ENCODE peak calls at places on chromosomes 11 and 22, in eight cellular contexts. One of them, this sample, is unnamed.

GRCh38 chr11:28969832-28970231 is 861.6 kb downstream of the METTL15 start:
- DNase-seq in PC-9: no peak
- DNase-seq in AG04450: no peak
- DNase-seq in IMR-90: no peak
- DNase-seq in right lobe of liver: no peak
- DNase-seq in naive thymus-derived CD4-positive, alpha-beta T cell: no peak
- DNase-seq in upper lobe of right lung: no peak
- DNase-seq in fibroblast of lung: no peak
- DNase-seq in this sample: no peak

GRCh38 chr11:14768789-14769188 is 123.2 kb downstream of the CYP2R1 start:
- DNase-seq in right lobe of liver: no peak
- DNase-seq in naive thymus-derived CD4-positive, alpha-beta T cell: no peak
- DNase-seq in upper lobe of right lung: no peak
- DNase-seq in PC-9: no peak
- DNase-seq in IMR-90: no peak
- DNase-seq in AG04450: no peak
- DNase-seq in fibroblast of lung: no peak
- DNase-seq in this sample: no peak

GRCh38 chr11:130522284-130522961 is 74.0 kb downstream of the ADAMTS15 start:
- DNase-seq in PC-9: peak; percentile 51
- DNase-seq in upper lobe of right lung: peak; percentile 88
- DNase-seq in AG04450: peak; percentile 84
- DNase-seq in naive thymus-derived CD4-positive, alpha-beta T cell: no peak
- DNase-seq in fibroblast of lung: peak; percentile 95
- DNase-seq in IMR-90: peak; percentile 97
- DNase-seq in right lobe of liver: peak; percentile 59
- DNase-seq in this sample: no peak

GRCh38 chr22:34645375-34645774 is 420.6 kb upstream of the ISX start:
- DNase-seq in naive thymus-derived CD4-positive, alpha-beta T cell: no peak
- DNase-seq in upper lobe of right lung: no peak
- DNase-seq in fibroblast of lung: no peak
- DNase-seq in PC-9: no peak
- DNase-seq in right lobe of liver: no peak
- DNase-seq in IMR-90: no peak
- DNase-seq in AG04450: no peak
- DNase-seq in this sample: no peak

GRCh38 chr11:36385121-36385530 is 89.0 kb downstream of the PRR5L start:
- DNase-seq in naive thymus-derived CD4-positive, alpha-beta T cell: no peak
- DNase-seq in IMR-90: peak; percentile 92
- DNase-seq in PC-9: no peak
- DNase-seq in fibroblast of lung: peak; percentile 97
- DNase-seq in right lobe of liver: no peak
- DNase-seq in AG04450: peak; percentile 72
- DNase-seq in upper lobe of right lung: no peak
- DNase-seq in this sample: no peak

GRCh38 chr11:119305556-119306372 is 11.2 kb downstream of the MCAM start:
- DNase-seq in AG04450: no peak
- DNase-seq in naive thymus-derived CD4-positive, alpha-beta T cell: no peak
- DNase-seq in IMR-90: no peak
- DNase-seq in PC-9: no peak
- DNase-seq in upper lobe of right lung: no peak
- DNase-seq in fibroblast of lung: no peak
- DNase-seq in right lobe of liver: no peak
- DNase-seq in this sample: no peak

GRCh38 chr11:133964946-133965632 is 8.3 kb upstream of the IGSF9B start:
- DNase-seq in fibroblast of lung: peak; percentile 61
- DNase-seq in right lobe of liver: no peak
- DNase-seq in PC-9: no peak
- DNase-seq in AG04450: no peak
- DNase-seq in upper lobe of right lung: no peak
- DNase-seq in IMR-90: no peak
- DNase-seq in naive thymus-derived CD4-positive, alpha-beta T cell: no peak
- DNase-seq in this sample: no peak

GRCh38 chr11:78022397-78023396 is at the start of gene KCTD14:
- DNase-seq in PC-9: peak; percentile 73
- DNase-seq in right lobe of liver: peak; percentile 73
- DNase-seq in AG04450: no peak
- DNase-seq in fibroblast of lung: no peak
- DNase-seq in IMR-90: no peak
- DNase-seq in naive thymus-derived CD4-positive, alpha-beta T cell: no peak
- DNase-seq in upper lobe of right lung: peak; percentile 84
- DNase-seq in this sample: no peak

DNA sequence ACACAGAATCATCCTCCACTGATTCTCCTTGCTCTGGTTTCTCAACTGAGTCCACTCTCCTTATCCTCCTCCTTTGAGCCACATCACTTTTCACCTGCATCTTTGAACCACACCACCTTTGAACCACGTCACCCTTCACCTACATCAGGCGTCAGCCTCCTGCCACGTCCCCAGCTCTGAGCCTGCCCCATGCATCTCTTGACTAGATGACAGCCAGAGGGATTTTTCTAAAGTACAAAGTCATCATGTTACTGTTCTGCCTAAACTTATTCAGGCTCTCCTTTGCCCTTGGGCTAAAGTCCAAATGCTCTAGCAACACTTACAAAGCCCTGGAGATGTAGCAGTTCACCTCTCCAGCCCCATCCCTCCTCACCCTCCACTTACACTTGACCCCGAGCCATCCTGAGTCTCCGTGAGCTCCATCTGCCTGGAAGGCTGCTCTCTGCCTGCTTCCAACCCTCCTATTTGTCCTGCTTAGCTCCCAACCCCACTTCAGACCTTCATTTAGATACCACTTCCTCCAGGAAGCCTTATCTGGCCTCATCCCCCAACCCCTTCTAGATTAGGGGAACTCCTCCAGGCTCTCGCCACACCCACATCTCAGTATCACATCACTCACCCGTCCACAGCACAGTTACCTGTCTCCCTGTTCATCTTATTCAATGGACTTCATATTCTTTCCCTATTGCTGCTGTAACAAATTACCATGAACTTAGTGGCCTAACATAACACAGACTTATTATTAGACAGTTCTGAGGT is 3.7 kb upstream of the MS4A10 start:
- DNase-seq in IMR-90: no peak
- DNase-seq in PC-9: no peak
- DNase-seq in upper lobe of right lung: no peak
- DNase-seq in AG04450: no peak
- DNase-seq in fibroblast of lung: no peak
- DNase-seq in naive thymus-derived CD4-positive, alpha-beta T cell: no peak
- DNase-seq in right lobe of liver: no peak
- DNase-seq in this sample: no peak
- H3K27ac ChIP-seq in IMR-90: no peak overlapping the region
- H3K27ac ChIP-seq in PC-9: no peak overlapping the region
- H3K27ac ChIP-seq in upper lobe of right lung: no peak overlapping the region
- H3K27ac ChIP-seq in AG04450: no peak overlapping the region
- H3K27ac ChIP-seq in fibroblast of lung: no peak overlapping the region
- H3K27ac ChIP-seq in naive thymus-derived CD4-positive, alpha-beta T cell: no peak overlapping the region
- H3K27ac ChIP-seq in right lobe of liver: no peak overlapping the region
- H3K27ac ChIP-seq in this sample: no peak overlapping the region

GRCh38 chr11:95920460-95921105 is 3.3 kb downstream of the MTMR2 start:
- DNase-seq in upper lobe of right lung: no peak
- DNase-seq in IMR-90: peak; percentile 42
- DNase-seq in AG04450: no peak
- DNase-seq in fibroblast of lung: no peak
- DNase-seq in naive thymus-derived CD4-positive, alpha-beta T cell: no peak
- DNase-seq in PC-9: no peak
- DNase-seq in right lobe of liver: no peak
- DNase-seq in this sample: no peak

GRCh38 chr11:95922536-95923440 is 1.1 kb downstream of the MTMR2 start:
- DNase-seq in PC-9: no peak
- DNase-seq in right lobe of liver: no peak
- DNase-seq in fibroblast of lung: no peak
- DNase-seq in upper lobe of right lung: no peak
- DNase-seq in naive thymus-derived CD4-positive, alpha-beta T cell: no peak
- DNase-seq in IMR-90: no peak
- DNase-seq in AG04450: no peak
- DNase-seq in this sample: no peak

GRCh38 chr11:95923441-95923729 is 522 bp downstream of the MTMR2 start:
- DNase-seq in upper lobe of right lung: no peak
- DNase-seq in right lobe of liver: no peak
- DNase-seq in fibroblast of lung: no peak
- DNase-seq in IMR-90: no peak
- DNase-seq in PC-9: no peak
- DNase-seq in naive thymus-derived CD4-positive, alpha-beta T cell: no peak
- DNase-seq in AG04450: no peak
- DNase-seq in this sample: no peak

GRCh38 chr11:95923730-95924413 is at the start of gene MTMR2:
- DNase-seq in right lobe of liver: peak; percentile 79
- DNase-seq in PC-9: peak; percentile 72
- DNase-seq in fibroblast of lung: peak; percentile 74
- DNase-seq in upper lobe of right lung: peak; percentile 91
- DNase-seq in naive thymus-derived CD4-positive, alpha-beta T cell: peak; percentile 37
- DNase-seq in AG04450: peak; percentile 29
- DNase-seq in IMR-90: peak; percentile 70
- DNase-seq in this sample: peak; percentile 74

DNA sequence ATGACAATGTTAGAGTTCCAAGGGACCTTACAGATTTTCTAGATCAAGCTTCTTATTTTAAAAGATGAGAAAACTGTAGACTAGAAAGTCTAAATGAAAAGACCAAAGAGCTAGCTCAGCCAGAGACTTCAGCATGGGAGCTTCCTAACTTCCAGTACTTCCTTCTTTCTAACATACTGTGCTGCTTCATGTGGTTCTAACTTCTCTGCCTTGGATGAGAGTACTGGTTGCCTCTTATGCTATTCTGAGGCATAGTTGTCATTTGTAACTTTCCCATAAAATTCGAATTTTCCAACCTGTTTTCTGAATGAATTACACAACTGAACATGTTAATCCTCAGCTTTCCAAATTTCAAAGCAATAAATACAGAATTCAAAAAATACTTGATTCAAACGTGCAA is 1.8 kb downstream of the MTMR2 start:
- DNase-seq in naive thymus-derived CD4-positive, alpha-beta T cell: no peak
- DNase-seq in fibroblast of lung: no peak
- DNase-seq in AG04450: no peak
- DNase-seq in IMR-90: no peak
- DNase-seq in PC-9: no peak
- DNase-seq in upper lobe of right lung: no peak
- DNase-seq in right lobe of liver: no peak
- DNase-seq in this sample: no peak
- H3K27ac ChIP-seq in naive thymus-derived CD4-positive, alpha-beta T cell: no peak overlapping the region
- H3K27ac ChIP-seq in fibroblast of lung: no peak overlapping the region
- H3K27ac ChIP-seq in AG04450: no peak overlapping the region
- H3K27ac ChIP-seq in IMR-90: no peak overlapping the region
- H3K27ac ChIP-seq in PC-9: peak overlapping the region; percentile 97
- H3K27ac ChIP-seq in upper lobe of right lung: peak overlapping the region; percentile 6
- H3K27ac ChIP-seq in right lobe of liver: no peak overlapping the region
- H3K27ac ChIP-seq in this sample: no peak overlapping the region

GRCh38 chr11:68007498-68008380 is 2.4 kb upstream of the ALDH3B1 start:
- DNase-seq in naive thymus-derived CD4-positive, alpha-beta T cell: no peak
- DNase-seq in PC-9: no peak
- DNase-seq in AG04450: no peak
- DNase-seq in IMR-90: no peak
- DNase-seq in upper lobe of right lung: no peak
- DNase-seq in fibroblast of lung: no peak
- DNase-seq in right lobe of liver: peak; percentile 41
- DNase-seq in this sample: no peak

GRCh38 chr11:68011046-68011943 is 1.2 kb downstream of the ALDH3B1 start:
- DNase-seq in IMR-90: no peak
- DNase-seq in PC-9: no peak
- DNase-seq in fibroblast of lung: peak; percentile 23
- DNase-seq in right lobe of liver: no peak
- DNase-seq in naive thymus-derived CD4-positive, alpha-beta T cell: no peak
- DNase-seq in AG04450: no peak
- DNase-seq in upper lobe of right lung: peak; percentile 60
- DNase-seq in this sample: no peak

GRCh38 chr11:68008381-68009337 is 1.5 kb upstream of the ALDH3B1 start:
- DNase-seq in right lobe of liver: peak; percentile 68
- DNase-seq in naive thymus-derived CD4-positive, alpha-beta T cell: no peak
- DNase-seq in upper lobe of right lung: peak; percentile 74
- DNase-seq in AG04450: no peak
- DNase-seq in PC-9: no peak
- DNase-seq in IMR-90: no peak
- DNase-seq in fibroblast of lung: no peak
- DNase-seq in this sample: peak; percentile 16

GRCh38 chr11:68010058-68011041 is at the start of gene ALDH3B1:
- DNase-seq in AG04450: no peak
- DNase-seq in fibroblast of lung: peak; percentile 74
- DNase-seq in naive thymus-derived CD4-positive, alpha-beta T cell: no peak
- DNase-seq in PC-9: peak; percentile 98
- DNase-seq in IMR-90: peak; percentile 70
- DNase-seq in right lobe of liver: peak; percentile 98
- DNase-seq in upper lobe of right lung: peak; percentile 99
- DNase-seq in this sample: peak; percentile 90

GRCh38 chr11:68009391-68010000 is 631 bp upstream of the ALDH3B1 start:
- DNase-seq in IMR-90: peak; percentile 53
- DNase-seq in fibroblast of lung: peak; percentile 38
- DNase-seq in naive thymus-derived CD4-positive, alpha-beta T cell: no peak
- DNase-seq in PC-9: no peak
- DNase-seq in upper lobe of right lung: peak; percentile 48
- DNase-seq in AG04450: no peak
- DNase-seq in right lobe of liver: no peak
- DNase-seq in this sample: no peak
- H3K27ac ChIP-seq in IMR-90: peak overlapping the region; percentile 88
- H3K27ac ChIP-seq in fibroblast of lung: peak overlapping the region; percentile 97
- H3K27ac ChIP-seq in naive thymus-derived CD4-positive, alpha-beta T cell: no peak overlapping the region
- H3K27ac ChIP-seq in PC-9: peak overlapping the region; percentile 93
- H3K27ac ChIP-seq in upper lobe of right lung: peak overlapping the region; percentile 91
- H3K27ac ChIP-seq in AG04450: peak overlapping the region; percentile 93
- H3K27ac ChIP-seq in right lobe of liver: peak overlapping the region; percentile 69
- H3K27ac ChIP-seq in this sample: peak overlapping the region; percentile 86

GRCh38 chr11:68924073-68924925 is 20.6 kb downstream of the IGHMBP2 start:
- DNase-seq in fibroblast of lung: peak; percentile 16
- DNase-seq in right lobe of liver: no peak
- DNase-seq in PC-9: peak; percentile 21
- DNase-seq in IMR-90: no peak
- DNase-seq in naive thymus-derived CD4-positive, alpha-beta T cell: no peak
- DNase-seq in upper lobe of right lung: peak; percentile 10
- DNase-seq in AG04450: no peak
- DNase-seq in this sample: no peak

GRCh38 chr11:68925613-68926012 is 21.9 kb downstream of the IGHMBP2 start:
- DNase-seq in upper lobe of right lung: no peak
- DNase-seq in IMR-90: no peak
- DNase-seq in PC-9: no peak
- DNase-seq in fibroblast of lung: no peak
- DNase-seq in AG04450: no peak
- DNase-seq in right lobe of liver: no peak
- DNase-seq in naive thymus-derived CD4-positive, alpha-beta T cell: no peak
- DNase-seq in this sample: no peak

GRCh38 chr11:68927280-68928107 is 23.8 kb downstream of the IGHMBP2 start:
- DNase-seq in fibroblast of lung: peak; percentile 25
- DNase-seq in IMR-90: peak; percentile 36
- DNase-seq in naive thymus-derived CD4-positive, alpha-beta T cell: no peak
- DNase-seq in PC-9: no peak
- DNase-seq in upper lobe of right lung: peak; percentile 48
- DNase-seq in AG04450: no peak
- DNase-seq in right lobe of liver: no peak
- DNase-seq in this sample: peak; percentile 4

GRCh38 chr11:68928108-68928429 is 24.4 kb downstream of the IGHMBP2 start:
- DNase-seq in naive thymus-derived CD4-positive, alpha-beta T cell: no peak
- DNase-seq in upper lobe of right lung: no peak
- DNase-seq in right lobe of liver: no peak
- DNase-seq in IMR-90: no peak
- DNase-seq in fibroblast of lung: no peak
- DNase-seq in AG04450: no peak
- DNase-seq in PC-9: no peak
- DNase-seq in this sample: no peak

DNA sequence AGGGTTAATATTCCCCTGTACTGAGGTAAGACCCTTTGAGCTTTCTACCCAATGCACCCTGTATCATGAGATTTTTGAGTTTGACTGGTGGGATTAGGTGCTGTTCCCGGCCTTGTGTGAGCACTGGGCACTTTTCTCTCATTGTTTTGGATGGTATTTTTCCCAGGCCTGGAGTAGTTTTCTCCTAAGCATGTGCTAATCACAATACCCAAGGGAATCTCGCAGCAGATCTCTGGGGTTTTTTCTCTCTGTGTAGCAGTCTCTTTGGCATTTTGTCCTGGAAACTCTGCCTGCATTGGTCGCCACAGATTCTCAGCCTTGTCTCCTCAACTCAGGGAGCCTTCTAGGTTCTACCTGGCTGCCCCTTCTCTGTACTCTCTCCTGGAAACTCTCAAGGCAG is 19.9 kb downstream of the IGHMBP2 start:
- DNase-seq in upper lobe of right lung: peak; percentile 0
- DNase-seq in naive thymus-derived CD4-positive, alpha-beta T cell: no peak
- DNase-seq in right lobe of liver: no peak
- DNase-seq in fibroblast of lung: no peak
- DNase-seq in IMR-90: no peak
- DNase-seq in AG04450: no peak
- DNase-seq in PC-9: no peak
- DNase-seq in this sample: no peak
- H3K27ac ChIP-seq in upper lobe of right lung: no peak overlapping the region
- H3K27ac ChIP-seq in naive thymus-derived CD4-positive, alpha-beta T cell: no peak overlapping the region
- H3K27ac ChIP-seq in right lobe of liver: no peak overlapping the region
- H3K27ac ChIP-seq in fibroblast of lung: no peak overlapping the region
- H3K27ac ChIP-seq in IMR-90: no peak overlapping the region
- H3K27ac ChIP-seq in AG04450: no peak overlapping the region
- H3K27ac ChIP-seq in PC-9: no peak overlapping the region
- H3K27ac ChIP-seq in this sample: no peak overlapping the region

This sample was measured in substantia nigra.